ENCODE peak calls at places on chromosome 1, in four cellular contexts. U is astrocyte of the spinal cord; M is effector memory CD8-positive, alpha-beta T cell; I is DMS 273 treated with DMSO at 0.1 percent for 48 hours. C is an unnamed sample.

GRCh38 chr1:89842547-89843278 is 21.9 kb downstream of the LRRC8D start:
- DNase-seq in M (peak), U (peak), I (no peak), C (no peak)

GRCh38 chr1:97796716-97797115 is 124.1 kb downstream of the DPYD start:
- DNase-seq in M (no peak), U (peak), I (no peak), C (no peak)

GRCh38 chr1:208577381-208577905 is 333.3 kb upstream of the PLXNA2 start:
- DNase-seq in M (no peak), I (no peak), U (no peak), C (no peak)

GRCh38 chr1:224635356-224635755 is 19.2 kb downstream of the CNIH3 start:
- DNase-seq in M (no peak), I (no peak), U (peak), C (no peak)

GRCh38 chr1:34372891-34373290 is 196.2 kb downstream of the C1orf94 start:
- DNase-seq in U (no peak), M (no peak), I (no peak), C (no peak)

GRCh38 chr1:205272541-205272940 is 44.8 kb downstream of the TMCC2 start:
- DNase-seq in M (no peak), U (no peak), I (no peak), C (no peak)

GRCh38 chr1:169321539-169321938 is 46.1 kb downstream of the NME7 start:
- DNase-seq in I (no peak), U (peak), M (no peak), C (no peak)

GRCh38 chr1:234656981-234657651 is 47.1 kb upstream of the IRF2BP2 start:
- DNase-seq in U (peak), M (no peak), I (no peak), C (no peak)

GRCh38 chr1:167670563-167670962 is 40.5 kb downstream of the RCSD1 start:
- DNase-seq in M (no peak), I (no peak), U (no peak), C (no peak)

GRCh38 chr1:99503276-99503747 is 142.6 kb upstream of the PALMD start:
- DNase-seq in U (peak), M (no peak), I (no peak), C (no peak)

GRCh38 chr1:97943354-97943753 is 22.5 kb upstream of the DPYD start:
- DNase-seq in M (no peak), U (peak), I (no peak), C (no peak)

GRCh38 chr1:19942657-19943056 is 19.2 kb upstream of the PLA2G2E start:
- DNase-seq in I (no peak), M (no peak), U (no peak), C (no peak)